ENCODE peak calls at places on chromosomes 5 and 9, in four cellular contexts. L is uterus, W is cardiac muscle cell, H is PC-9. T is an unnamed sample.

GRCh38 chr5:147479949-147480348 is 29.9 kb downstream of the DPYSL3 start:
- DNase-seq in L (no peak), W (peak; percentile 65), H (no peak), T (peak; percentile 42)

GRCh38 chr9:117723986-117724654 is 19.9 kb downstream of the TLR4 start:
- DNase-seq in L (no peak), W (no peak), H (no peak), T (no peak)

GRCh38 chr9:108151161-108151586 is 661.6 kb upstream of the KLF4 start:
- DNase-seq in L (no peak), W (peak; percentile 62), H (peak; percentile 47), T (peak; percentile 50)

GRCh38 chr5:88786217-88786560 is 96.8 kb downstream of the MEF2C start:
- DNase-seq in L (no peak), W (peak; percentile 75), H (peak; percentile 59), T (peak; percentile 75)

GRCh38 chr9:8366161-8366926 is 566.8 kb upstream of the DMAC1 start:
- DNase-seq in L (no peak), W (peak; percentile 43), H (no peak), T (no peak)

GRCh38 chr5:102826629-102827028 is 71.5 kb downstream of the PAM start:
- DNase-seq in L (no peak), W (no peak), H (peak; percentile 74), T (no peak)

GRCh38 chr9:37096628-37097027 is 23.7 kb upstream of the ZCCHC7 start:
- DNase-seq in L (no peak), W (no peak), H (no peak), T (no peak)

GRCh38 chr9:6893350-6894131 is 135.8 kb downstream of the KDM4C start:
- DNase-seq in L (no peak), W (no peak), H (no peak), T (no peak)

GRCh38 chr5:138874771-138875628 is at the start of gene LRRTM2:
- DNase-seq in L (no peak), W (peak; percentile 59), H (no peak), T (no peak)

GRCh38 chr5:39569857-39570256 is 145.1 kb upstream of the DAB2 start:
- DNase-seq in L (no peak), W (no peak), H (no peak), T (no peak)

GRCh38 chr5:40355181-40355580 is 324.5 kb upstream of the PTGER4 start:
- DNase-seq in L (no peak), W (no peak), H (no peak), T (no peak)

GRCh38 chr9:20621553-20622329 is 558 bp downstream of the MLLT3 start:
- DNase-seq in L (peak; percentile 76), W (peak; percentile 85), H (peak; percentile 39), T (peak; percentile 58)

GRCh38 chr9:136722969-136723356 is 10.6 kb downstream of the DIPK1B start:
- DNase-seq in L (no peak), W (no peak), H (no peak), T (no peak)

GRCh38 chr5:142143878-142144277 is 35.3 kb downstream of the NDFIP1 start:
- DNase-seq in L (no peak), W (peak; percentile 68), H (no peak), T (no peak)

GRCh38 chr9:36158122-36158521 is 11.1 kb upstream of the CCIN start:
- DNase-seq in L (no peak), W (peak; percentile 82), H (no peak), T (no peak)

GRCh38 chr5:179269781-179270543 is 75.3 kb downstream of the ADAMTS2 start:
- DNase-seq in L (peak; percentile 30), W (peak; percentile 36), H (no peak), T (no peak)

GRCh38 chr5:154546719-154547118 is 68.7 kb upstream of the HAND1 start:
- DNase-seq in L (no peak), W (no peak), H (no peak), T (no peak)

GRCh38 chr9:84615574-84615973 is 54.0 kb upstream of the NTRK2 start:
- DNase-seq in L (no peak), W (no peak), H (no peak), T (no peak)

GRCh38 chr9:126788631-126789349 is 16.1 kb upstream of the ZBTB43 start:
- DNase-seq in L (no peak), W (no peak), H (peak; percentile 80), T (peak; percentile 77)

GRCh38 chr9:123327697-123328100 is 28.3 kb upstream of the CRB2 start:
- DNase-seq in L (no peak), W (no peak), H (peak; percentile 95), T (peak; percentile 53)

GRCh38 chr9:123326662-123327093 is 29.3 kb upstream of the CRB2 start:
- DNase-seq in L (no peak), W (peak; percentile 19), H (no peak), T (no peak)

GRCh38 chr9:123323482-123324013 is 32.4 kb upstream of the CRB2 start:
- DNase-seq in L (no peak), W (no peak), H (no peak), T (no peak)

GRCh38 chr9:123324767-123325183 is 31.2 kb upstream of the CRB2 start:
- DNase-seq in L (no peak), W (no peak), H (no peak), T (no peak)

GRCh38 chr9:123326030-123326586 is 29.9 kb upstream of the CRB2 start:
- DNase-seq in L (no peak), W (no peak), H (no peak), T (no peak)
- H3K4me1 ChIP-seq in L (no peaks in the 10 kb centered on the region), W (peaks cover 9% of the 10 kb centered on the region), H (peaks cover 31% of the 10 kb centered on the region), T (no peaks in the 10 kb centered on the region)

GRCh38 chr5:149141224-149141956 is at the start of gene ABLIM3:
- DNase-seq in L (peak; percentile 79), W (peak; percentile 73), H (peak; percentile 54), T (no peak)

GRCh38 chr5:149135536-149136201 is 5.6 kb upstream of the ABLIM3 start:
- DNase-seq in L (no peak), W (peak; percentile 47), H (peak; percentile 93), T (peak; percentile 80)

GRCh38 chr5:149140197-149141002 is 893 bp upstream of the ABLIM3 start:
- DNase-seq in L (no peak), W (no peak), H (peak; percentile 95), T (peak; percentile 75)

GRCh38 chr5:149134778-149135169 is 6.5 kb upstream of the ABLIM3 start:
- DNase-seq in L (no peak), W (no peak), H (no peak), T (peak; percentile 59)

GRCh38 chr5:149138182-149138923 is 2.9 kb upstream of the ABLIM3 start:
- DNase-seq in L (no peak), W (no peak), H (no peak), T (no peak)
- H3K27me3 ChIP-seq in L (no peaks in the 10 kb centered on the region), W (peaks cover 52% of the 10 kb centered on the region), H (no peaks in the 10 kb centered on the region), T (no peaks in the 10 kb centered on the region)

DNA sequence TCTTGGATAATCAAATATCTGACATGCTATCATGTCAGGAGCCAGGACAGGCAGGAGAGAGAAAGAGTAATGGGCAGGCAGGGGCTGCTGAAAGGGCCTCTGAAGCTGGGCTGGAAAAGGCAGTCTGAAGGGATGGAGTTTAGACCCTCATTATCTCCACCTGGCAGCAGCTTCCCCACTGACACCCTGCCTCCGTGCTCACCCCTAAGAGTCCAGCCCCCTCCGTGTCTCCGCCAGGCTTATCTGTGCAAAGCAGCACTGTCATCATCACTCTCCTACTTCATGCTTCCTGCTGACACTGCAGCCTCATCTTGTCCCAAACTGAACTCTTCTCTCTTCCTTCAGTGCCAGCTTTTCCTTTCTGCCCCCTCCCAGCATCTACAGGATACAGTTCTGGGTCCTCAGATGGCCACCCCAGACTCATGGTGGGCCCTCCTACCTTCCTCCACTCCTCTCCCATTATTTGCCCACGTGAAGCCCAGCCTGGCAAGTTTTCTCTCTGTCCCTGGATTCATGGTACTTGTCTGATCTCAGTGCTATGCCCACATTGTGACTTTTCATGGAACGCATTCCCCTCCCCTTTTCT is 70.9 kb upstream of the KLF9 start:
- DNase-seq in L (peak; percentile 50), W (peak; percentile 81), H (no peak), T (no peak)
- H3K4me1 ChIP-seq in L (peaks cover 21% of the 10 kb centered on the region), W (no peaks in the 10 kb centered on the region), H (peaks cover 5% of the 10 kb centered on the region), T (peaks cover 25% of the 10 kb centered on the region)

GRCh38 chr5:171633776-171634470 is 151.7 kb upstream of the SMIM23 start:
- DNase-seq in L (no peak), W (no peak), H (peak; percentile 79), T (no peak)
- H3K27me3 ChIP-seq in L (no peaks in the 10 kb centered on the region), W (peaks cover 3% of the 10 kb centered on the region), H (no peaks in the 10 kb centered on the region), T (peaks cover 26% of the 10 kb centered on the region)

GRCh38 chr9:100064872-100065581 is 33.8 kb downstream of the ERP44 start:
- DNase-seq in L (no peak), W (peak; percentile 52), H (peak; percentile 74), T (peak; percentile 91)
- H3K4me1 ChIP-seq in L (no peaks in the 10 kb centered on the region), W (peaks cover 9% of the 10 kb centered on the region), H (peaks cover 19% of the 10 kb centered on the region), T (peaks cover 16% of the 10 kb centered on the region)

GRCh38 chr5:93574939-93575241 is 6.1 kb downstream of the NR2F1-AS1 start:
- DNase-seq in L (no peak), W (no peak), H (no peak), T (no peak)
- H3K27me3 ChIP-seq in L (no peaks in the 10 kb centered on the region), W (peaks cover 100% of the 10 kb centered on the region), H (no peaks in the 10 kb centered on the region), T (peaks cover 100% of the 10 kb centered on the region)

GRCh38 chr5:156681276-156681675 is 168.8 kb upstream of the PPP1R2B start:
- DNase-seq in L (no peak), W (no peak), H (no peak), T (no peak)
- H3K4me1 ChIP-seq in L (no peaks in the 10 kb centered on the region), W (peaks cover 5% of the 10 kb centered on the region), H (no peaks in the 10 kb centered on the region), T (no peaks in the 10 kb centered on the region)